ENCODE peak calls at places on chromosomes 7 and 10, in nine cellular contexts. U is uterus, L is ovary, D is HepG2, M is neuronal stem cell, P is left ventricle myocardium inferior, E is heart right ventricle, B is iPS DF 6.9, X is mesendoderm. K is an unnamed sample.

GRCh38 chr10:54769051-54769450 is 32.0 kb downstream of the PCDH15 start:
- DNase-seq in P (no peak), B (no peak), U (no peak), E (no peak), X (peak; percentile 54), M (peak; percentile 12), D (no peak), L (no peak), K (no peak)

GRCh38 chr10:50210876-50211275 is 40.4 kb downstream of the ASAH2 start:
- DNase-seq in M (no peak), D (no peak), B (no peak), L (no peak), E (no peak), U (no peak), P (no peak), X (no peak), K (no peak)

GRCh38 chr7:80107278-80107677 is 27.4 kb upstream of the GNAI1 start:
- DNase-seq in P (no peak), U (no peak), L (no peak), B (no peak), M (no peak), X (no peak), E (no peak), D (no peak), K (no peak)

GRCh38 chr10:46270086-46270811 is 16.5 kb upstream of the ANTXRL start:
- DNase-seq in B (no peak), U (no peak), L (peak; percentile 3), P (no peak), X (no peak), M (no peak), E (no peak), D (no peak), K (no peak)

GRCh38 chr10:84291389-84291788 is 37.0 kb upstream of the CCSER2 start:
- DNase-seq in D (peak; percentile 22), X (peak; percentile 89), B (no peak), M (peak; percentile 54), U (no peak), P (no peak), E (peak; percentile 18), L (no peak), K (no peak)

GRCh38 chr7:85025312-85025756 is 161.5 kb downstream of the SEMA3D start:
- DNase-seq in U (no peak), X (no peak), E (peak; percentile 16), M (no peak), B (no peak), L (no peak), D (no peak), P (peak; percentile 49), K (no peak)

GRCh38 chr7:158093156-158093796 is 494.3 kb downstream of the PTPRN2 start:
- DNase-seq in P (no peak), U (no peak), X (no peak), L (no peak), D (no peak), M (no peak), E (no peak), B (no peak), K (no peak)

GRCh38 chr7:157754416-157754790 is 417.6 kb downstream of the DNAJB6 start:
- DNase-seq in E (no peak), U (no peak), B (no peak), D (no peak), X (no peak), P (no peak), L (no peak), M (no peak), K (peak; percentile 39)

GRCh38 chr7:33591481-33591880 is 313.9 kb upstream of the BMPER start:
- DNase-seq in L (no peak), E (no peak), P (no peak), U (no peak), X (no peak), B (no peak), M (no peak), D (no peak), K (no peak)

GRCh38 chr7:138980575-138981285 is 459 bp downstream of the KIAA1549 start:
- DNase-seq in D (no peak), E (no peak), L (peak; percentile 20), B (no peak), U (no peak), X (peak; percentile 38), P (peak; percentile 19), M (no peak), K (peak; percentile 77)

GRCh38 chr10:97333601-97334369 is 744 bp downstream of the FRAT2 start:
- DNase-seq in X (peak; percentile 80), P (peak; percentile 59), U (no peak), L (peak; percentile 44), D (no peak), M (no peak), B (no peak), E (peak; percentile 34), K (peak; percentile 81)

GRCh38 chr10:31927597-31928530 is 767 bp downstream of the ARHGAP12 start:
- DNase-seq in D (peak; percentile 74), B (no peak), E (peak; percentile 38), M (peak; percentile 47), L (peak; percentile 45), P (peak; percentile 44), X (peak; percentile 90), U (peak; percentile 46), K (peak; percentile 84)

GRCh38 chr7:15007507-15007906 is 105.0 kb upstream of the DGKB start:
- DNase-seq in M (no peak), X (peak; percentile 79), P (no peak), B (no peak), E (no peak), D (peak; percentile 3), L (no peak), U (no peak), K (no peak)

GRCh38 chr7:148738737-148739535 is 40.2 kb downstream of the CUL1 start:
- DNase-seq in B (no peak), E (no peak), P (no peak), M (no peak), D (no peak), U (no peak), X (no peak), L (no peak), K (no peak)

GRCh38 chr7:84216477-84216876 is 21.9 kb upstream of the SEMA3A start:
- DNase-seq in X (no peak), E (no peak), P (no peak), L (no peak), U (no peak), M (no peak), B (no peak), D (no peak), K (no peak)

GRCh38 chr7:138008588-138009349 is 6.9 kb upstream of the CREB3L2 start:
- DNase-seq in X (peak; percentile 86), L (peak; percentile 56), M (peak; percentile 66), E (peak; percentile 21), U (peak; percentile 59), P (no peak), D (peak; percentile 62), B (no peak), K (no peak)

GRCh38 chr7:141231018-141231792 is 157.3 kb downstream of the TMEM178B start:
- DNase-seq in D (peak; percentile 28), P (peak; percentile 47), X (peak; percentile 79), B (no peak), L (no peak), M (no peak), E (peak; percentile 19), U (no peak), K (no peak)

GRCh38 chr10:133022784-133023115 is 65.0 kb upstream of the ADGRA1 start:
- DNase-seq in X (peak; percentile 8), U (no peak), B (no peak), L (no peak), E (peak; percentile 48), P (no peak), M (no peak), D (no peak), K (peak; percentile 50)

GRCh38 chr10:79142064-79142491 is 73.3 kb downstream of the ZMIZ1 start:
- DNase-seq in M (no peak), E (no peak), B (no peak), U (peak; percentile 92), D (no peak), L (peak; percentile 74), X (no peak), P (no peak), K (no peak)
- H3K4me1 ChIP-seq in M (peaks cover 10% of the 10 kb centered on the region), E (peaks cover 100% of the 10 kb centered on the region), B (peaks cover 13% of the 10 kb centered on the region), U (peaks cover 51% of the 10 kb centered on the region), D (peaks cover 23% of the 10 kb centered on the region), L (peaks cover 45% of the 10 kb centered on the region), X (peaks cover 13% of the 10 kb centered on the region), P (peaks cover 100% of the 10 kb centered on the region), K (no peaks in the 10 kb centered on the region)

GRCh38 chr10:103666109-103666508 is 172.6 kb downstream of the NEURL1 start:
- DNase-seq in L (peak; percentile 55), M (no peak), P (no peak), D (no peak), U (no peak), X (peak; percentile 77), B (no peak), E (no peak), K (no peak)

GRCh38 chr10:103668351-103669242 is 175.1 kb downstream of the NEURL1 start:
- DNase-seq in B (no peak), P (peak; percentile 82), L (peak; percentile 84), X (no peak), U (peak; percentile 79), D (no peak), M (no peak), E (peak; percentile 83), K (peak; percentile 79)

GRCh38 chr10:103666751-103667150 is 173.2 kb downstream of the NEURL1 start:
- DNase-seq in X (no peak), D (no peak), E (no peak), M (no peak), B (no peak), P (no peak), U (no peak), L (no peak), K (no peak)

GRCh38 chr10:103665439-103665838 is 171.9 kb downstream of the NEURL1 start:
- DNase-seq in D (no peak), L (no peak), U (no peak), B (no peak), X (no peak), E (no peak), P (peak; percentile 69), M (no peak), K (no peak)

GRCh38 chr10:103667390-103667789 is 173.9 kb downstream of the NEURL1 start:
- DNase-seq in L (peak; percentile 74), U (peak; percentile 59), M (no peak), D (no peak), B (no peak), X (peak; percentile 70), E (peak; percentile 70), P (no peak), K (no peak)
- H3K4me1 ChIP-seq in L (peaks cover 22% of the 10 kb centered on the region), U (peaks cover 19% of the 10 kb centered on the region), M (peaks cover 5% of the 10 kb centered on the region), D (peaks cover 15% of the 10 kb centered on the region), B (peaks cover 6% of the 10 kb centered on the region), X (peaks cover 4% of the 10 kb centered on the region), E (peaks cover 68% of the 10 kb centered on the region), P (peaks cover 86% of the 10 kb centered on the region), K (no peaks in the 10 kb centered on the region)

DNA sequence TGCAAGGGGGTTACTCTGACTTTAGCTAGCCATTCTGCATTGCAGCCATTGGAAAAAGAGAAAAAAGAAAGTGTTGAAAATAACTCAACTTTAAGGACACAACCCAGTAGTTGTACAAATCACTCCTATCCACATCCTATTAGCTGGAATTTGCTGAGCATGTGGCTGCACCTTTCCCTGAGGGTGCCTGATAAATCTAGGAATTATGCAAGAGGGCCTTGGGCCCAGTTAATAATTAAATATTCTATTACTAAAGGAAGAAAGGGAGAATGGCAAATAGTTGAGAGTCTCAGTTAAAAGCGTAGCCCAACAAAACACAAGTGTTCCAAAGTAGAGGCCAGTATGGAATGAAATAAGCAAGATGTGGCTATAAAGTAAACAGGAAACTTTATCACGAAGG is 200.9 kb upstream of the CNTNAP2 start:
- DNase-seq in L (no peak), U (no peak), B (no peak), P (no peak), M (no peak), E (no peak), D (no peak), X (no peak), K (no peak)
- H3K4me1 ChIP-seq in L (no peaks in the 10 kb centered on the region), U (no peaks in the 10 kb centered on the region), B (no peaks in the 10 kb centered on the region), P (no peaks in the 10 kb centered on the region), M (no peaks in the 10 kb centered on the region), E (no peaks in the 10 kb centered on the region), D (no peaks in the 10 kb centered on the region), X (no peaks in the 10 kb centered on the region), K (no peaks in the 10 kb centered on the region)

GRCh38 chr7:50358808-50359207 is 54.3 kb downstream of the IKZF1 start:
- DNase-seq in P (no peak), E (no peak), M (no peak), U (no peak), L (no peak), B (no peak), X (no peak), D (no peak), K (no peak)
- H3K4me1 ChIP-seq in P (no peaks in the 10 kb centered on the region), E (no peaks in the 10 kb centered on the region), M (no peaks in the 10 kb centered on the region), U (no peaks in the 10 kb centered on the region), L (no peaks in the 10 kb centered on the region), B (peaks cover 1% of the 10 kb centered on the region), X (peaks cover 13% of the 10 kb centered on the region), D (no peaks in the 10 kb centered on the region), K (no peaks in the 10 kb centered on the region)

K was measured in aorta.